ENCODE peak calls at places on chromosome 7, in eight cellular contexts. I, H, S, M, J, G, T and K are unnamed samples.

GRCh38 chr7:38185395-38185920 is 7.4 kb downstream of the STARD3NL start:
- DNase-seq in M (no peak), J (peak; percentile 35), T (no peak), S (no peak), G (no peak), I (no peak), H (no peak), K (no peak)

GRCh38 chr7:4996696-4997222 is 37.8 kb upstream of the MMD2 start:
- DNase-seq in I (no peak), S (no peak), M (no peak), G (no peak), T (no peak), J (no peak), H (no peak), K (no peak)

GRCh38 chr7:143205560-143206293 is 16.1 kb upstream of the TAS2R40 start:
- DNase-seq in J (no peak), M (no peak), H (no peak), G (no peak), I (no peak), S (no peak), T (no peak), K (peak; percentile 83)

GRCh38 chr7:107172318-107173032 is 3.7 kb downstream of the HBP1 start:
- DNase-seq in I (no peak), G (no peak), T (no peak), S (no peak), H (no peak), M (no peak), J (no peak), K (no peak)

GRCh38 chr7:115346685-115347084 is 424.8 kb downstream of the MDFIC start:
- DNase-seq in T (no peak), J (no peak), G (peak; percentile 91), S (no peak), H (peak; percentile 2), M (no peak), I (no peak), K (no peak)

GRCh38 chr7:40545739-40546138 is 410.9 kb downstream of the SUGCT start:
- DNase-seq in I (no peak), H (no peak), M (no peak), T (no peak), J (no peak), G (no peak), S (no peak), K (no peak)

GRCh38 chr7:96870934-96871333 is 134.4 kb upstream of the DLX6 start:
- DNase-seq in G (no peak), H (no peak), I (no peak), M (no peak), J (no peak), T (no peak), S (peak; percentile 52), K (no peak)

GRCh38 chr7:47988496-47989386 is 9.3 kb upstream of the HUS1 start:
- DNase-seq in G (no peak), I (no peak), J (peak; percentile 13), M (no peak), S (no peak), H (peak; percentile 4), T (no peak), K (no peak)

GRCh38 chr7:79820387-79820786 is 314.2 kb upstream of the GNAI1 start:
- DNase-seq in J (peak; percentile 84), G (no peak), T (peak; percentile 36), H (peak; percentile 26), I (peak; percentile 47), S (peak; percentile 1), M (no peak), K (no peak)

GRCh38 chr7:155161690-155162089 is 91.6 kb downstream of the HTR5A start:
- DNase-seq in H (no peak), S (no peak), G (no peak), J (no peak), T (no peak), M (no peak), I (no peak), K (no peak)

GRCh38 chr7:1994931-1995330 is 237.8 kb downstream of the MAD1L1 start:
- DNase-seq in H (no peak), G (no peak), T (no peak), J (no peak), M (no peak), I (no peak), S (no peak), K (no peak)

GRCh38 chr7:685540-685939 is 41.0 kb upstream of the DNAAF5 start:
- DNase-seq in I (no peak), S (no peak), G (no peak), T (no peak), M (no peak), H (no peak), J (no peak), K (no peak)

GRCh38 chr7:69738396-69738889 is 140.2 kb downstream of the AUTS2 start:
- DNase-seq in M (no peak), H (no peak), S (no peak), T (no peak), I (no peak), G (no peak), J (no peak), K (no peak)

GRCh38 chr7:95157381-95157780 is 167.0 kb downstream of the PON1 start:
- DNase-seq in I (no peak), M (no peak), T (no peak), H (no peak), G (no peak), J (no peak), S (no peak), K (no peak)

GRCh38 chr7:112023282-112023681 is 182.9 kb downstream of the DOCK4 start:
- DNase-seq in S (no peak), M (no peak), G (no peak), I (no peak), H (no peak), T (no peak), J (peak; percentile 43), K (no peak)

GRCh38 chr7:111098011-111098925 is 7.3 kb downstream of the LRRN3 start:
- DNase-seq in M (no peak), T (no peak), I (no peak), H (peak; percentile 37), S (no peak), J (peak; percentile 58), G (no peak), K (no peak)

DNA sequence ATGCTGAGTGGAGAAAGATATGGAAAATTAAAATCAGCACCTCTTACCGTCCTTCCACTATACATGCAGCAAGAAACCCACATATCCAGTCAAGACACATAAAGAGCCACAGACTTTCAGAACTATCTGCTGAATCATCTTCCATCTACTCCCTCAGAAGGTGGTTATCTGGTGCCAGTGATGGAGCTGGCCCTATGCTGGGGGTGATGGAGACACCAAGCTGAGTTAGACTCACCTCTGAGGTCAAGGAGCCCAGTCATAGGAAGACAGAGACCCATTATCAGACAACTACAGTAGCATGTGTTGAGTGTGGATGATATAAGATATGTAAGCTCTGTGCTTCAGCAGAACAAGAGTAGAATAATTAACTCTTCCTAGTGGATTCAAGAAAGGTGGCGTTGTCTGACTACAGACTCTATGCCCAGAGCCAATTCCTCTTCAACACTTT is 14.5 kb downstream of the CYP3A5 start:
- DNase-seq in G (no peak), M (no peak), I (no peak), H (no peak), S (no peak), T (no peak), J (no peak), K (no peak)
- TF ChIP-seq CTCF in G (no peak), M (no peak), I (no peak), H (no peak), S (no peak), T (no peak), J (no peak), K (no peak)

GRCh38 chr7:29486191-29486700 is 77.4 kb upstream of the PRR15 start:
- DNase-seq in J (no peak), G (no peak), H (no peak), M (no peak), S (no peak), I (no peak), T (no peak), K (no peak)

GRCh38 chr7:29490094-29490607 is 73.5 kb upstream of the PRR15 start:
- DNase-seq in M (no peak), T (no peak), G (no peak), I (no peak), H (no peak), J (no peak), S (no peak), K (no peak)

GRCh38 chr7:29487424-29487823 is 76.2 kb upstream of the PRR15 start:
- DNase-seq in G (no peak), J (no peak), S (no peak), I (no peak), T (no peak), H (no peak), M (no peak), K (no peak)

GRCh38 chr7:29488203-29488970 is 75.2 kb upstream of the PRR15 start:
- DNase-seq in I (no peak), S (no peak), M (no peak), J (no peak), T (no peak), H (no peak), G (no peak), K (no peak)

DNA sequence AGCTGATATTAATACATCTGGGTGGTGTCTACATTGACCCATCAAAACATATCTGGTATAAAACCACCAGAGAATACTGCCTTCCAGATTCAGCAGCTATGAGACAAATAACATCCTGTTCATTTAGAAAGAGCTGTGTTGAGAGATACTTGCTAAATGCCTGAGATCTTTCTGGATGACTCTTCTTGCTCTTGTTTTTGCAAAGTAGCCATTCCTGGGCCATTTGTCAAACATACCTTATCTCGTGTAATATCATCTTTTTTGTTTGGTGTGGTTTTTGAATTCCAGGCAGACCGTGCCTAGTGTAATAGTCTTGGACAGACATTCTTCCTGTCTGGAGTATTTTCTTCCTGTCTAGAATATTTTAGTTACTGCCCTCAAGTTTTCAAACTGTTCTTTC is 74.7 kb upstream of the PRR15 start:
- DNase-seq in M (no peak), H (peak; percentile 90), T (no peak), S (peak; percentile 67), I (no peak), J (peak; percentile 92), G (peak; percentile 91), K (no peak)
- TF ChIP-seq CTCF in M (no peak), H (no peak), T (no peak), S (no peak), I (no peak), J (no peak), G (no peak), K (no peak)

GRCh38 chr7:139452948-139453672 is 30.4 kb downstream of the KLRG2 start:
- DNase-seq in G (no peak), M (no peak), S (no peak), I (no peak), T (no peak), H (peak; percentile 57), J (peak; percentile 56), K (no peak)
- TF ChIP-seq CTCF in G (no peak), M (no peak), S (no peak), I (no peak), T (no peak), H (peak; percentile 65), J (peak; percentile 6), K (no peak)

DNA sequence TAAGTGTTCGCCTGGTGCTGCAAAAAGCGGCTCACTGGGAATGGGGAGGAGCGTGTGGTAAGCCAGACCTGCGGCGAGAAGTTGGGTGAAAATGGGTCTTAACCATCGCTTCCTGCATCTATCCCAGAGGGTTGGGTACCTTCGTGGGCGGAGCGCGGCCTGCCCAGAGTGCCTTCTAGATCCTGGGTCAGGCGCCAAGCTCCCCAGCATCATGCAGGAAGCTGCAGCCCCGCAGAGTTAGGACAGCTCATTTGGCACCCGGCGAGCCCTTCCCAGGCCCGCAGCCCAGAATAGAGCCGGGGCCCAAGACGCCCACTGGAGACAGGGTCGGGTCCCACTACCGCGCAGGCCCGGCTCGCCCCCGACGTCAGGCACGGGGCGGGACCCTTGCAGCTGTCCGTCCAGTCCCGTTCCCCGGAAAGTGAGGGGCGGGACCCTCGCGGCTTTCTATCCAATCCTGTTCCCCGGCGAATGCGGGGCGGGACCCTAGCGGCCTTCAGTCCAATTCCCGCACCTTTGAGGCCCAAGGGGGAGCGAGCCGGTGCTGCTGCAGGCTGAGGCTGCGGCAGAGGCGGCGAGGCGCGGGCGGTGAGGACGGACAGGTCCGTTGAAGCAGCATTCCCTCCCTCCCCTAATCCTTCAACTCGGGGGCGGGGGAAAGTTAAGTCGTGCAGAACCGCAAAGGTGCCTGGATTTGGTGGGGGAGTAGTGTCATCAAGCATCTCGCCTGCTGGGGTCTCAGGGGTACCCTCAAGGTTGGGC is at the start of gene CROT:
- DNase-seq in M (peak; percentile 93), G (peak; percentile 66), S (peak; percentile 92), H (peak; percentile 90), J (peak; percentile 92), I (peak; percentile 97), T (peak; percentile 98), K (peak; percentile 84)
- TF ChIP-seq CTCF in M (no peak), G (no peak), S (peak; percentile 2), H (peak; percentile 17), J (no peak), I (no peak), T (no peak), K (no peak)